ENCODE peak calls at places on chromosomes 4 and X, in four cellular contexts. One of them, this sample, is unnamed.

GRCh38 chrX:155068165-155068564 is 2.8 kb downstream of the CMC4 start:
- DNase-seq in WTC11: no peak
- DNase-seq in HepG2: peak; percentile 46
- DNase-seq in SK-N-SH: no peak
- DNase-seq in this sample: no peak

GRCh38 chrX:119708936-119709335 is 16.0 kb upstream of the SEPTIN6 start:
- DNase-seq in SK-N-SH: no peak
- DNase-seq in WTC11: no peak
- DNase-seq in HepG2: no peak
- DNase-seq in this sample: no peak

GRCh38 chr4:88059781-88060180 is 52.3 kb downstream of the PKD2 start:
- DNase-seq in HepG2: no peak
- DNase-seq in WTC11: no peak
- DNase-seq in SK-N-SH: no peak
- DNase-seq in this sample: no peak

GRCh38 chr4:185096032-185096653 is 46.9 kb upstream of the SLC25A4 start:
- DNase-seq in HepG2: peak; percentile 25
- DNase-seq in WTC11: no peak
- DNase-seq in SK-N-SH: peak; percentile 60
- DNase-seq in this sample: peak; percentile 21

GRCh38 chr4:100806988-100807387 is 289.2 kb upstream of the EMCN start:
- DNase-seq in SK-N-SH: no peak
- DNase-seq in HepG2: no peak
- DNase-seq in WTC11: no peak
- DNase-seq in this sample: no peak

GRCh38 chrX:468979-469378 is 82.3 kb upstream of the PPP2R3B start:
- DNase-seq in SK-N-SH: no peak
- DNase-seq in HepG2: no peak
- DNase-seq in WTC11: no peak
- DNase-seq in this sample: no peak

GRCh38 chr4:39083164-39083563 is 21.1 kb downstream of the KLHL5 start:
- DNase-seq in WTC11: no peak
- DNase-seq in SK-N-SH: no peak
- DNase-seq in HepG2: no peak
- DNase-seq in this sample: no peak

GRCh38 chr4:46993075-46994006 is at the start of gene GABRA4:
- DNase-seq in WTC11: peak; percentile 53
- DNase-seq in HepG2: no peak
- DNase-seq in SK-N-SH: no peak
- DNase-seq in this sample: no peak

GRCh38 chrX:119237526-119238035 is 1.5 kb downstream of the PGRMC1 start:
- DNase-seq in SK-N-SH: no peak
- DNase-seq in WTC11: no peak
- DNase-seq in HepG2: no peak
- DNase-seq in this sample: no peak

GRCh38 chrX:123731987-123732678 is 719 bp downstream of the THOC2 start:
- DNase-seq in WTC11: peak; percentile 21
- DNase-seq in SK-N-SH: peak; percentile 44
- DNase-seq in HepG2: no peak
- DNase-seq in this sample: peak; percentile 23

GRCh38 chrX:130788786-130789581 is 114.0 kb downstream of the ENOX2 start:
- DNase-seq in SK-N-SH: no peak
- DNase-seq in HepG2: no peak
- DNase-seq in WTC11: no peak
- DNase-seq in this sample: no peak

GRCh38 chr4:173934201-173934600 is 349.3 kb downstream of the FBXO8 start:
- DNase-seq in SK-N-SH: no peak
- DNase-seq in HepG2: no peak
- DNase-seq in WTC11: no peak
- DNase-seq in this sample: no peak

GRCh38 chrX:39144323-39144722 is 343.1 kb downstream of the MID1IP1 start:
- DNase-seq in SK-N-SH: no peak
- DNase-seq in WTC11: no peak
- DNase-seq in HepG2: no peak
- DNase-seq in this sample: no peak

GRCh38 chrX:28586291-28586690 is 955 bp upstream of the IL1RAPL1 start:
- DNase-seq in SK-N-SH: no peak
- DNase-seq in HepG2: no peak
- DNase-seq in WTC11: peak; percentile 38
- DNase-seq in this sample: no peak

GRCh38 chr4:143336828-143337599 is at the start of gene GAB1:
- DNase-seq in WTC11: peak; percentile 76
- DNase-seq in SK-N-SH: peak; percentile 82
- DNase-seq in HepG2: peak; percentile 71
- DNase-seq in this sample: peak; percentile 62

GRCh38 chr4:5267418-5267817 is 216.1 kb downstream of the STK32B start:
- DNase-seq in SK-N-SH: no peak
- DNase-seq in WTC11: no peak
- DNase-seq in HepG2: no peak
- DNase-seq in this sample: no peak

GRCh38 chrX:46407036-46407752 is 138.0 kb downstream of the ZNF674 start:
- DNase-seq in WTC11: no peak
- DNase-seq in SK-N-SH: no peak
- DNase-seq in HepG2: no peak
- DNase-seq in this sample: no peak

GRCh38 chr4:82561745-82562552 is at the start of gene TMEM150C:
- DNase-seq in SK-N-SH: peak; percentile 82
- DNase-seq in HepG2: no peak
- DNase-seq in WTC11: peak; percentile 66
- DNase-seq in this sample: no peak

GRCh38 chrX:7334253-7334935 is 186.4 kb upstream of the PUDP start:
- DNase-seq in HepG2: no peak
- DNase-seq in WTC11: no peak
- DNase-seq in SK-N-SH: no peak
- DNase-seq in this sample: no peak

GRCh38 chr4:139176299-139177048 is 544 bp downstream of the ELF2 start:
- DNase-seq in WTC11: peak; percentile 91
- DNase-seq in HepG2: peak; percentile 83
- DNase-seq in SK-N-SH: peak; percentile 84
- DNase-seq in this sample: peak; percentile 85

GRCh38 chr4:123452585-123452984 is 56.0 kb downstream of the SPRY1 start:
- DNase-seq in HepG2: peak; percentile 20
- DNase-seq in WTC11: no peak
- DNase-seq in SK-N-SH: peak; percentile 49
- DNase-seq in this sample: no peak

GRCh38 chrX:34404386-34405070 is 252.6 kb downstream of the TMEM47 start:
- DNase-seq in WTC11: no peak
- DNase-seq in HepG2: no peak
- DNase-seq in SK-N-SH: no peak
- DNase-seq in this sample: no peak

GRCh38 chrX:150774798-150775568 is 81.8 kb downstream of the MTMR1 start:
- DNase-seq in WTC11: no peak
- DNase-seq in HepG2: peak; percentile 2
- DNase-seq in SK-N-SH: no peak
- DNase-seq in this sample: no peak

GRCh38 chrX:3250946-3251345 is 95.5 kb downstream of the MXRA5 start:
- DNase-seq in SK-N-SH: no peak
- DNase-seq in WTC11: no peak
- DNase-seq in HepG2: no peak
- DNase-seq in this sample: no peak

GRCh38 chr4:152357206-152357605 is 178.7 kb downstream of the FBXW7 start:
- DNase-seq in SK-N-SH: no peak
- DNase-seq in HepG2: no peak
- DNase-seq in WTC11: no peak
- DNase-seq in this sample: no peak

GRCh38 chrX:154019633-154020499 is at the start of gene IRAK1:
- DNase-seq in WTC11: peak; percentile 34
- DNase-seq in HepG2: no peak
- DNase-seq in SK-N-SH: peak; percentile 89
- DNase-seq in this sample: peak; percentile 82

GRCh38 chrX:19747672-19748610 is 139.5 kb downstream of the SH3KBP1 start:
- DNase-seq in WTC11: no peak
- DNase-seq in SK-N-SH: no peak
- DNase-seq in HepG2: no peak
- DNase-seq in this sample: no peak

GRCh38 chr4:48268956-48269860 is at the start of gene TEC:
- DNase-seq in WTC11: peak; percentile 71
- DNase-seq in SK-N-SH: peak; percentile 30
- DNase-seq in HepG2: no peak
- DNase-seq in this sample: peak; percentile 70

GRCh38 chrX:29902004-29902403 is 313.4 kb upstream of the MAGEB2 start:
- DNase-seq in WTC11: no peak
- DNase-seq in HepG2: no peak
- DNase-seq in SK-N-SH: no peak
- DNase-seq in this sample: no peak

GRCh38 chr4:147351083-147351787 is 129.7 kb upstream of the EDNRA start:
- DNase-seq in WTC11: no peak
- DNase-seq in HepG2: no peak
- DNase-seq in SK-N-SH: no peak
- DNase-seq in this sample: no peak

GRCh38 chr4:147354994-147355393 is 125.9 kb upstream of the EDNRA start:
- DNase-seq in HepG2: no peak
- DNase-seq in WTC11: no peak
- DNase-seq in SK-N-SH: no peak
- DNase-seq in this sample: no peak

GRCh38 chr4:147355849-147356248 is 125.0 kb upstream of the EDNRA start:
- DNase-seq in HepG2: no peak
- DNase-seq in SK-N-SH: no peak
- DNase-seq in WTC11: no peak
- DNase-seq in this sample: no peak

GRCh38 chr4:147349199-147349598 is 131.7 kb upstream of the EDNRA start:
- DNase-seq in SK-N-SH: no peak
- DNase-seq in HepG2: no peak
- DNase-seq in WTC11: no peak
- DNase-seq in this sample: no peak

GRCh38 chr4:147354271-147354670 is 126.6 kb upstream of the EDNRA start:
- DNase-seq in WTC11: no peak
- DNase-seq in SK-N-SH: no peak
- DNase-seq in HepG2: no peak
- DNase-seq in this sample: no peak
- TF ChIP-seq FOXJ3 in WTC11: no peak
- TF ChIP-seq FOXJ3 in SK-N-SH: no peak
- TF ChIP-seq FOXJ3 in HepG2: no peak
- TF ChIP-seq FOXJ3 in this sample: no peak

GRCh38 chr4:17111959-17112659 is 213.7 kb upstream of the LDB2 start:
- DNase-seq in SK-N-SH: peak; percentile 20
- DNase-seq in WTC11: peak; percentile 68
- DNase-seq in HepG2: peak; percentile 6
- DNase-seq in this sample: peak; percentile 34
- TF ChIP-seq FOXJ3 in SK-N-SH: no peak
- TF ChIP-seq FOXJ3 in WTC11: no peak
- TF ChIP-seq FOXJ3 in HepG2: no peak
- TF ChIP-seq FOXJ3 in this sample: no peak

DNA sequence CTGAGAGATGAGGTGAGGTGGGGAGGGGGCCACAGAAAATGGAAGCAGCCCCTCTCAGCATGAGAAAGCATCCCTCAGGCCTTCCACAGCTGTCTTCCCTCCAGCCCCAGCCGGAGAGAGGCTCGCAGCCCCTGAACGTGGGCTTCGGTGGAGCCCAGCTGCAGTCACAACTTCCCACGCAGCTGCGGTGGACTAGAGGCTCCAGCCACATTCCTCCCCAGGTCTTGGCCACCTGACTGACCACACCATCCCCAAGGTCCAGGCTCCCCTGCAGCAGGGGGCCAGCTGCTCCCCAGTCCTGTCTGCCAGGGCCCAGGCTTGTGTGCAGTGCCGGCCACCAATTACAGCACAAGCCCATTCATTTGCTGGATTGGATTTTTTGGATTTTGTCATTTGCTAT is 212.3 kb upstream of the BCOR start:
- DNase-seq in SK-N-SH: peak; percentile 30
- DNase-seq in WTC11: no peak
- DNase-seq in HepG2: no peak
- DNase-seq in this sample: no peak
- TF ChIP-seq FOXJ3 in SK-N-SH: no peak
- TF ChIP-seq FOXJ3 in WTC11: no peak
- TF ChIP-seq FOXJ3 in HepG2: no peak
- TF ChIP-seq FOXJ3 in this sample: no peak

GRCh38 chrX:77953708-77954107 is 15.7 kb downstream of the PGAM4 start:
- DNase-seq in SK-N-SH: no peak
- DNase-seq in WTC11: no peak
- DNase-seq in HepG2: no peak
- DNase-seq in this sample: no peak
- TF ChIP-seq FOXJ3 in SK-N-SH: no peak
- TF ChIP-seq FOXJ3 in WTC11: no peak
- TF ChIP-seq FOXJ3 in HepG2: no peak
- TF ChIP-seq FOXJ3 in this sample: no peak

GRCh38 chr4:73620115-73620792 is at the start of gene RASSF6:
- DNase-seq in WTC11: peak; percentile 85
- DNase-seq in HepG2: no peak
- DNase-seq in SK-N-SH: no peak
- DNase-seq in this sample: peak; percentile 61
- TF ChIP-seq FOXJ3 in WTC11: no peak
- TF ChIP-seq FOXJ3 in HepG2: no peak
- TF ChIP-seq FOXJ3 in SK-N-SH: no peak
- TF ChIP-seq FOXJ3 in this sample: no peak

GRCh38 chr4:80151981-80152380 is 45.3 kb upstream of the PRDM8 start:
- DNase-seq in SK-N-SH: no peak
- DNase-seq in HepG2: no peak
- DNase-seq in WTC11: no peak
- DNase-seq in this sample: no peak

GRCh38 chr4:80153800-80154546 is 43.3 kb upstream of the PRDM8 start:
- DNase-seq in SK-N-SH: peak; percentile 10
- DNase-seq in WTC11: no peak
- DNase-seq in HepG2: no peak
- DNase-seq in this sample: no peak

GRCh38 chr4:80156410-80156809 is 40.9 kb upstream of the PRDM8 start:
- DNase-seq in HepG2: no peak
- DNase-seq in SK-N-SH: no peak
- DNase-seq in WTC11: no peak
- DNase-seq in this sample: no peak

GRCh38 chr4:80154547-80154933 is 42.8 kb upstream of the PRDM8 start:
- DNase-seq in HepG2: no peak
- DNase-seq in WTC11: no peak
- DNase-seq in SK-N-SH: peak; percentile 46
- DNase-seq in this sample: no peak

DNA sequence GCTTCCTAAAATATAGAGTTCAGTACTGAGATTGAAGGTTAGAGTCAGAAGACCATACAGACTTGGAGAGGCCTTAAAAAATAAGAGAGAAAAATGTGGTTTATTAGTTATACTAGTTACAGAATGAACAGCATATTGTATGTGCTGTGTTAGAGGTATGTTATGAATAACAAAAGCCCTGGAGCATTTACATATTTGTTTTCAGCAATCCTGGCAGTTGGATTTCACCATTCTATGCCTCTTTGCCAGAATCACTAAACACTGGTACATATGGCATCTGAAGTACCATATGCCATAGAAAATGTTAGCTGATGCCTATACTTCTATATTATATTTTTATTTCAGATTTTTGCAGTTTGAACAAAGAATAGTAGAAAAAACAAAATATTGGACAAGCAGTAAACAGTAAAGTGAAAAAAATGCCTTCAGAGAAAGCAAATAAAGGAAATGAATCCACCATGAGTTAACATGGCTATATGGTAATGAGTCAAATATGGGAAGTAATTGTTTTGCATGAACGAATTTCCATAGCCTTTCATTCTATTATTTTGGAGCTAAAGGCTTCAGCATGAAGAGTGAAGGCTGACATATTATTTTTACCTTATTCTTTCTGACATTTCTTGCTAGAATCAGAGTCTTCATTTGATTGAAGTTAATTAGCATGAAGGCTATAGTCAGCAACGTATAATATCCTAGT is 41.9 kb upstream of the PRDM8 start:
- DNase-seq in HepG2: no peak
- DNase-seq in SK-N-SH: no peak
- DNase-seq in WTC11: no peak
- DNase-seq in this sample: no peak
- TF ChIP-seq FOXJ3 in HepG2: no peak
- TF ChIP-seq FOXJ3 in SK-N-SH: no peak
- TF ChIP-seq FOXJ3 in WTC11: no peak
- TF ChIP-seq FOXJ3 in this sample: no peak